ENCODE peak calls at places on chromosomes 6 and 20, in five cellular contexts. G is endodermal cell, N is uterus, Y is hepatocyte, V is astrocyte. M is an unnamed sample.

GRCh38 chr6:79117752-79118151 is 39.7 kb upstream of the PHIP start:
- DNase-seq in G (no peak), N (no peak), Y (no peak), V (no peak), M (no peak)

GRCh38 chr6:138410048-138410735 is 6.2 kb downstream of the HEBP2 start:
- DNase-seq in G (no peak), N (peak; percentile 46), Y (no peak), V (no peak), M (no peak)

GRCh38 chr6:33313105-33313708 is 671 bp downstream of the TAPBP start:
- DNase-seq in G (peak; percentile 86), N (no peak), Y (peak; percentile 68), V (no peak), M (peak; percentile 51)

GRCh38 chr20:10513931-10514575 is 78.9 kb downstream of the SLX4IP start:
- DNase-seq in G (no peak), N (no peak), Y (no peak), V (peak; percentile 24), M (no peak)

GRCh38 chr6:108948252-108948651 is 100.0 kb downstream of the ARMC2 start:
- DNase-seq in G (no peak), N (no peak), Y (no peak), V (no peak), M (peak; percentile 14)

GRCh38 chr6:160532315-160532714 is 131.8 kb downstream of the LPA start:
- DNase-seq in G (no peak), N (no peak), Y (no peak), V (no peak), M (no peak)

GRCh38 chr20:20413801-20414200 is 45.9 kb downstream of the INSM1 start:
- DNase-seq in G (peak; percentile 77), N (no peak), Y (no peak), V (peak; percentile 5), M (no peak)

GRCh38 chr6:110255356-110255755 is 75.1 kb downstream of the CDC40 start:
- DNase-seq in G (peak; percentile 90), N (no peak), Y (peak; percentile 63), V (no peak), M (no peak)

GRCh38 chr20:17795449-17796095 is 95.8 kb downstream of the BANF2 start:
- DNase-seq in G (no peak), N (peak; percentile 56), Y (no peak), V (no peak), M (no peak)

GRCh38 chr6:12844284-12845223 is 128.0 kb downstream of the PHACTR1 start:
- DNase-seq in G (no peak), N (no peak), Y (peak; percentile 31), V (peak; percentile 10), M (no peak)

GRCh38 chr6:168107191-168107940 is 28.4 kb upstream of the FRMD1 start:
- DNase-seq in G (no peak), N (no peak), Y (no peak), V (no peak), M (no peak)

GRCh38 chr6:3247255-3248146 is 11.2 kb upstream of the PSMG4 start:
- DNase-seq in G (peak; percentile 85), N (peak; percentile 65), Y (peak; percentile 87), V (peak; percentile 97), M (peak; percentile 79)

GRCh38 chr6:55841341-55841740 is 34.0 kb downstream of the BMP5 start:
- DNase-seq in G (no peak), N (no peak), Y (no peak), V (no peak), M (no peak)

GRCh38 chr6:167839755-167840154 is 13.0 kb downstream of the AFDN start:
- DNase-seq in G (no peak), N (no peak), Y (no peak), V (no peak), M (no peak)

GRCh38 chr6:44227138-44227770 is 3.9 kb downstream of the SLC29A1 start:
- DNase-seq in G (peak; percentile 70), N (no peak), Y (no peak), V (no peak), M (no peak)

GRCh38 chr6:166488081-166488685 is 98.3 kb downstream of the RAMACL start:
- DNase-seq in G (no peak), N (no peak), Y (no peak), V (no peak), M (no peak)

GRCh38 chr20:24673678-24674570 is 204.5 kb downstream of the SYNDIG1 start:
- DNase-seq in G (no peak), N (no peak), Y (no peak), V (peak; percentile 79), M (no peak)

GRCh38 chr6:139925894-139926641 is 551.6 kb upstream of the CITED2 start:
- DNase-seq in G (no peak), N (peak; percentile 27), Y (peak; percentile 68), V (peak; percentile 92), M (no peak)

GRCh38 chr6:45830441-45831139 is 185.1 kb downstream of the CLIC5 start:
- DNase-seq in G (no peak), N (no peak), Y (no peak), V (peak; percentile 12), M (no peak)
- H3K27ac ChIP-seq in G (no peak overlapping the region), N (no peak overlapping the region), Y (no peak overlapping the region), V (no peak overlapping the region), M (no peak overlapping the region)

DNA sequence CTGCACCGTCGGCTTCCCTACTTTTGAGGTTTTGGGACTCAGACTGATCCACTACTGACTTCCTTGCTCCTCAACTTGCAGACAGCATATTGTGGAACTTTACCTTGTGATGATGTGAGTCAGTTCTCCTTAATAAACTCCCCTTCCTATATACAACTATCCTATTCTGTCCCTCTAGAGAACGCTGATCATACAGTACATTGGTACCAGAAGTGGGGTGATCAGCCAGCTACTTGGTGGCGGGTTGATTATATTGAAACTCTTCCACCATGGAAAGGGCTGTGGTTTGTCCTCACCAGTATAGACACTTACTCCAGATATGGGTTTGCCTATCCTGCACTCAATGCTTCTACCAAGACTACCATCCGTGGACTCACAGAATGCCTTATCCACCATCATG is 7.6 kb upstream of the TAF4 start:
- DNase-seq in G (no peak), N (no peak), Y (no peak), V (no peak), M (no peak)
- H3K27ac ChIP-seq in G (no peak overlapping the region), N (no peak overlapping the region), Y (no peak overlapping the region), V (no peak overlapping the region), M (no peak overlapping the region)

GRCh38 chr6:123000244-123000770 is 4.3 kb downstream of the CLVS2 start:
- DNase-seq in G (no peak), N (no peak), Y (no peak), V (no peak), M (no peak)
- H3K27ac ChIP-seq in G (no peak overlapping the region), N (no peak overlapping the region), Y (no peak overlapping the region), V (no peak overlapping the region), M (no peak overlapping the region)

DNA sequence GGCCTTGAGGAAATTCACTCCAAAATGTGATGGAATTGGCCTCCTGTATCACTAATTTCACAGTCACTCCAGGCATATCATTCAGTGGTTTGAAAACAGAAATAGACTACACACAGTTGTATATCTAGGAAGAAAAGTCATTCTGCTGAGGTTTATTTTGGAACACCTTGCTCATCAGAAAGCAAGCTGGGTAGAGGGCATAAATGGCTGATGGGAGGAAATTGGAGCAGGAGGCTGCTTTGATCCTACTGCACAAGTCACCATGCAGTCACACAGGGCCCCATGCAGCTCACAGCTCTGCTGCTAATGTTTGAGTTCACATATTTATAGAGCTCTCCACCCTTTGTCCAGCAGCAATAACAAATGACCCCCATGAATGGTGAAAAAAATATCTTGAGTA is 12.3 kb downstream of the NHLRC1 start:
- DNase-seq in G (no peak), N (no peak), Y (no peak), V (no peak), M (no peak)
- H3K27ac ChIP-seq in G (no peak overlapping the region), N (no peak overlapping the region), Y (no peak overlapping the region), V (no peak overlapping the region), M (no peak overlapping the region)

DNA sequence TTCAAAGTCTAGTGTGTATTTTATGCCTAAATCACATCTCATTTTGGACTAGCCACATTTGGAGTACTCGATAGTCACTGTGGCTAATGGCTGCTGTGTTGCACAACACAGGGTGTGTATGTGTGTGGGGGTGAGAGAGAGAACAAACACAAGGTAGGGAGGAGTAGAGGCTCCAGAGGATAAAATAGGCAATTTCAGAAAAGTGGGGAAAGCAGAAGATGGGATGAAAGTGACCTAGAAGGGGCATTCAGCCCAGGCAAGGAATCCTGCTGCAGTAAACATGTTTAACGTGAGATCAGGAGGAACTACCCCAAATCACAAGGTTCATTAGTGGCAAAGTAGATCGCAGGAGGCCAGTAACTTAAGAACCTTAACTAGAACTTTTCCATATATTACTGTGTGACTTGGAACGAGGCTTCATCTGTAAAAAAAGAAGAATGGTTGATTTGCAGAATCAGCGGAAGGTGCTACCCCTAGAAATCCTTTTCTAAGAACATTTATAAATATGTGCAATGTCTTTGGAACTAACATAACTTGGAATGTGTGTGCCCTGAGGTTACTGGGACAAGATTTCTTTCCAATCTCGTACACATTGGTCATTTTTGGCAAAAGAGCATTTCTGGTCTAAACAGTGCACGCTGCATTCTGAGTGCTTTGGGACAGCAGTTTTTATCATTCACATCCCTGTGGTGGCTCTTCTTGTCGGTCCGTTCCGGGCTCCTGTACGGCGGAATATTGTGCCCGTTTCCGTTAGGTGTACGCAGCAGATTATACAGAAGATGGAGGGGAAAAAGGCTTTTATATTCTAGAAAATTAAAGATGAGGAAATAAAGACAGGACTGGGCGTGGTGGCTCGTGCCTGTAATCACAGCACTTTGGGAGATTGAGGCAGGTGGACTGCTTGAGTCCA is 2.6 kb downstream of the DUSP22 start:
- DNase-seq in G (no peak), N (no peak), Y (no peak), V (no peak), M (no peak)
- H3K27ac ChIP-seq in G (no peak overlapping the region), N (no peak overlapping the region), Y (no peak overlapping the region), V (no peak overlapping the region), M (no peak overlapping the region)

DNA sequence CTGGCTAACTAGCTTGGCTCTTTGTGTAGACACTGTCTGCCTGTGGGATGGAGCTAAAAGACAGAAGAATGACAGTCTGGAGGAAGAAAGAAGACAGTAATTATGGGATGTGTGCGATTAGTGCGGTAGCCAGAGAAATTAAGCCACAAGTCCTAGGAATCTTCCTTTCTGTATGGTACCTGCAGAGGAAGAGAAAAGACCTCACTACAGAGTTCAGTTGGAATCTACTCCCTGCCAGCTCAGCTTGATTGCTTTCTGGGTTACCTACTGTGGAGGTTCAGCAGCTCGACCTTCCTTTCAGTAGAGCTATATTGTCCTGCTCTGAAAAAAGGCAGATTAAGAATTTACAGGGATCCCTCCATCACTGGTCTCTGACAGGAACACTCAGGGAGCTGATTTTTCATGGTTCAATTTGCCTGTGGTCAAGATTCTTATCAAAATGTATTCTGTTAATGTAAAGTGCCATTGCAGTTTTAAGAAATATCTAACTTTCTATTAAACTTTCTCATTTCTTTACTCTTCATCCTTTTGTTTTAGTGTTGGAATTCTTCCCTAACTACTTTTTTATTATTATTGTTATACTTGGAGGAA is 187.2 kb downstream of the CENPW start:
- DNase-seq in G (no peak), N (no peak), Y (no peak), V (no peak), M (no peak)
- H3K27ac ChIP-seq in G (peak overlapping the region; percentile 56), N (peak overlapping the region; percentile 46), Y (no peak overlapping the region), V (no peak overlapping the region), M (no peak overlapping the region)

DNA sequence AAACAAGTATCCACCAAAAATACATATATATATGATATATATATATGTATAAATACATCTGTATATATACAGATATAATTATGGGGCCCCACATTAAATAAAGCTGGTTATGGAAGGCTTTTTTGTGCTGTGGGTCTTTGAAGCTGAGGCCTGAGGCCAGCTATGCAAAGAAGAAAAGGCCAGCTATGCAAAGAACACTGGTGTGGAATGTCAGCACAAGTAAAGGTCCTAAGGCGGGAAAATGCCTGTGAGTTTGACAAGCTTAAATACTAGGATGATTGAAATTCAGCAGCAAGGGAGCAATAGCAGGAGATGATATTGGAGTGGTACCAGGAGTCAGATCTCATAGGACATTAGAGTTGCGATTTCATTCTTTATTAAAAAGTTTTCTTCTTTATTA is 25.2 kb downstream of the ADGRF1 start:
- DNase-seq in G (no peak), N (no peak), Y (no peak), V (no peak), M (no peak)
- H3K27ac ChIP-seq in G (peak overlapping the region; percentile 61), N (no peak overlapping the region), Y (no peak overlapping the region), V (no peak overlapping the region), M (no peak overlapping the region)

M was measured in caudate nucleus.